ENCODE peak calls at places on chromosomes 16 and 17, in five cellular contexts. K is brain microvascular endothelial cell; U is neural crest cell; Y is CD8-positive, alpha-beta T cell; L is BJ. V is an unnamed sample.

GRCh38 chr17:50274945-50275221 is 617 bp downstream of the TMEM92 start:
- DNase-seq in L (no peak), K (no peak), U (no peak), Y (no peak), V (no peak)

GRCh38 chr17:2511462-2512369 is at the start of gene METTL16:
- DNase-seq in K (peak; percentile 100), L (peak; percentile 92), U (peak; percentile 94), Y (peak; percentile 99), V (peak; percentile 97)

GRCh38 chr16:10122546-10122945 is 59.7 kb downstream of the GRIN2A start:
- DNase-seq in L (no peak), U (peak; percentile 6), Y (no peak), K (no peak), V (no peak)

GRCh38 chr16:29730649-29731048 is 15.1 kb downstream of the C16orf54 start:
- DNase-seq in Y (no peak), U (no peak), K (no peak), L (no peak), V (no peak)

GRCh38 chr17:15952048-15952532 is 7.2 kb downstream of the ADORA2B start:
- DNase-seq in U (no peak), K (no peak), L (no peak), Y (no peak), V (no peak)

GRCh38 chr17:9842057-9842758 is 16.5 kb downstream of the GLP2R start:
- DNase-seq in U (no peak), Y (no peak), K (peak; percentile 9), L (peak; percentile 6), V (no peak)

GRCh38 chr17:39925282-39926134 is 1.9 kb downstream of the ORMDL3 start:
- DNase-seq in L (no peak), Y (peak; percentile 34), U (no peak), K (no peak), V (no peak)

GRCh38 chr17:1000597-1001490 is 3.9 kb downstream of the TIMM22 start:
- DNase-seq in K (peak; percentile 49), L (no peak), U (no peak), Y (no peak), V (no peak)

GRCh38 chr17:61416540-61417363 is 17.1 kb downstream of the TBX2 start:
- DNase-seq in U (peak; percentile 99), L (peak; percentile 46), Y (peak; percentile 40), K (peak; percentile 77), V (peak; percentile 86)

GRCh38 chr16:716250-716607 is 1.3 kb downstream of the METRN start:
- DNase-seq in U (peak; percentile 90), L (no peak), K (peak; percentile 46), Y (no peak), V (no peak)

GRCh38 chr17:17236295-17237025 is 508 bp downstream of the FLCN start:
- DNase-seq in Y (no peak), K (peak; percentile 24), U (no peak), L (no peak), V (no peak)

GRCh38 chr16:23469814-23470213 is 16.8 kb upstream of the COG7 start:
- DNase-seq in L (no peak), U (no peak), Y (no peak), K (no peak), V (no peak)

GRCh38 chr17:61002316-61002736 is 324.7 kb downstream of the BCAS3 start:
- DNase-seq in L (no peak), Y (no peak), U (no peak), K (peak; percentile 24), V (peak; percentile 10)

GRCh38 chr17:37829446-37830142 is 84.7 kb upstream of the HNF1B start:
- DNase-seq in Y (no peak), L (no peak), U (no peak), K (no peak), V (peak; percentile 34)

GRCh38 chr16:88681084-88681680 is 5.1 kb downstream of the SNAI3 start:
- DNase-seq in L (no peak), U (no peak), Y (peak; percentile 71), K (no peak), V (peak; percentile 78)

GRCh38 chr16:13390093-13390985 is 488.9 kb downstream of the SHISA9 start:
- DNase-seq in L (no peak), U (no peak), K (no peak), Y (no peak), V (peak; percentile 25)

GRCh38 chr16:27222499-27223225 is 19.3 kb downstream of the KDM8 start:
- DNase-seq in Y (no peak), K (no peak), U (no peak), L (peak; percentile 36), V (no peak)

GRCh38 chr16:12097523-12098428 is 121.2 kb downstream of the SNX29 start:
- DNase-seq in U (no peak), Y (no peak), L (peak; percentile 55), K (no peak), V (no peak)

GRCh38 chr17:9232591-9233270 is 211.4 kb downstream of the NTN1 start:
- DNase-seq in L (no peak), U (no peak), K (no peak), Y (no peak), V (no peak)

GRCh38 chr16:53704445-53704813 is 473 bp downstream of the FTO start:
- DNase-seq in K (no peak), Y (no peak), L (no peak), U (no peak), V (no peak)

GRCh38 chr16:31351937-31352315 is 3.0 kb upstream of the ITGAX start:
- DNase-seq in U (no peak), K (no peak), L (no peak), Y (no peak), V (no peak)

GRCh38 chr17:45896803-45897693 is 2.7 kb downstream of the MAPT start:
- DNase-seq in Y (no peak), U (no peak), L (no peak), K (no peak), V (no peak)

GRCh38 chr17:2406903-2407790 is 6.3 kb upstream of the MNT start:
- DNase-seq in Y (peak; percentile 10), K (peak; percentile 95), U (no peak), L (peak; percentile 87), V (no peak)

GRCh38 chr17:53420035-53420641 is 402.6 kb upstream of the KIF2B start:
- DNase-seq in K (no peak), U (no peak), L (no peak), Y (no peak), V (no peak)

GRCh38 chr17:63762106-63763078 is 11.0 kb downstream of the CCDC47 start:
- DNase-seq in U (no peak), L (no peak), K (no peak), Y (no peak), V (no peak)

GRCh38 chr17:63760771-63761539 is 12.4 kb downstream of the CCDC47 start:
- DNase-seq in L (no peak), Y (no peak), U (no peak), K (no peak), V (no peak)

GRCh38 chr17:63768433-63768832 is 5.0 kb downstream of the CCDC47 start:
- DNase-seq in L (no peak), Y (no peak), K (no peak), U (no peak), V (no peak)

GRCh38 chr17:63764701-63765100 is 8.7 kb downstream of the CCDC47 start:
- DNase-seq in L (no peak), K (no peak), Y (no peak), U (no peak), V (no peak)
- TF ChIP-seq CTCF in L (no peak), K (no peak), Y (no peak), U (no peak), V (no peak)

DNA sequence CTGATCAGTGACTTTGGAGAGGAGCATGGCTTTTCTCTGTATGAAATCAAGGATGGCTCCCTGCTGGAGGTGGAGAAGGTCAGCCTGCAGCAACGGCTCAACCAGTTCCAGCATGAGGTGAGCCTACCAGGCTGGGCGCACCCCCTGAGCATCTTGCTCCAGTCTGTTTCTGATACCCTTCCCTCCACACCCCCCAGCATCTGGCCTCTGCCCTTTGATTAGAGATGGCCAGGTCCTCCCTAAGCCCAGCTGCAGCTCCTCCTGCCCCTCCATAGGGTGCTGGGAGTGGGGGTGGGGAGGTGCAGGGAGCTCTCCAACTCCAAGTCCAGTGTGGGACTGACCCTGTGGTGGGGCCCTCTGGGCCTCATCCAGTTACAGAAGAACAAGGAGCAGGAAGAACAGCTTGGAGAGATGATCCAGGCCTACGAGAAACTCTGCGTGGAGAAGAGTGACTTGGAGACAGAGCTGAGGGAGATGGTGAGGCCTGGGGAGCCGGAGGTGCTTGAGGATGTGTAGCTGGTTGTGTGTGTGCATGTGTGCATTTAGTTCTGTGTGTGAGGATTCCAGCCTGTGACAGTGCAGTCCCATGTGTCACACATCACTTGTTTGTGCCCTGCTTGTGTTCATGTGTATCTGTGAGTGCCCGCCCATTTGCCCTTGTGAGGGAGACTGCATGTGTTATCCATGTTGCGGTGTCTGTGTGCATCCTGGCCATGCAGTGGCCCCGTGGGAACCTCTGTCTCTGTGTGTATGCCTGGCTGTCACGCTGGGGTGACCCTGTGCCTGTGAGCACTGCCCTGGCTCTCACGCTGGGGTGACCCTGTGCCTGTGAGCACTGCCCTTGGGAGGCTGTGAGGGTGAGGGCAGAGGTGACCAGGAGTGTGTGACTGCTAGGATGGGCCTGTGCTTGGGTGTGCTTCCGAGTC is 3.0 kb downstream of the TBKBP1 start:
- DNase-seq in Y (no peak), L (no peak), U (no peak), K (no peak), V (peak; percentile 18)
- TF ChIP-seq CTCF in Y (no peak), L (no peak), U (no peak), K (no peak), V (no peak)

GRCh38 chr16:57994778-57995177 is 5.7 kb downstream of the ZNF319 start:
- DNase-seq in Y (peak; percentile 60), K (peak; percentile 47), U (peak; percentile 32), L (no peak), V (peak; percentile 70)
- TF ChIP-seq CTCF in Y (no peak), K (peak; percentile 69), U (peak; percentile 63), L (peak; percentile 50), V (peak; percentile 16)

GRCh38 chr16:66399031-66399430 is 28.1 kb upstream of the BEAN1 start:
- DNase-seq in K (no peak), Y (no peak), U (no peak), L (no peak), V (no peak)

GRCh38 chr16:66391726-66392670 is 25.5 kb downstream of the CDH5 start:
- DNase-seq in K (no peak), L (no peak), U (no peak), Y (no peak), V (no peak)

GRCh38 chr16:66397736-66398433 is 29.2 kb upstream of the BEAN1 start:
- DNase-seq in L (no peak), K (no peak), Y (no peak), U (no peak), V (no peak)

GRCh38 chr16:66399930-66400329 is 27.2 kb upstream of the BEAN1 start:
- DNase-seq in K (no peak), U (no peak), L (no peak), Y (no peak), V (no peak)

DNA sequence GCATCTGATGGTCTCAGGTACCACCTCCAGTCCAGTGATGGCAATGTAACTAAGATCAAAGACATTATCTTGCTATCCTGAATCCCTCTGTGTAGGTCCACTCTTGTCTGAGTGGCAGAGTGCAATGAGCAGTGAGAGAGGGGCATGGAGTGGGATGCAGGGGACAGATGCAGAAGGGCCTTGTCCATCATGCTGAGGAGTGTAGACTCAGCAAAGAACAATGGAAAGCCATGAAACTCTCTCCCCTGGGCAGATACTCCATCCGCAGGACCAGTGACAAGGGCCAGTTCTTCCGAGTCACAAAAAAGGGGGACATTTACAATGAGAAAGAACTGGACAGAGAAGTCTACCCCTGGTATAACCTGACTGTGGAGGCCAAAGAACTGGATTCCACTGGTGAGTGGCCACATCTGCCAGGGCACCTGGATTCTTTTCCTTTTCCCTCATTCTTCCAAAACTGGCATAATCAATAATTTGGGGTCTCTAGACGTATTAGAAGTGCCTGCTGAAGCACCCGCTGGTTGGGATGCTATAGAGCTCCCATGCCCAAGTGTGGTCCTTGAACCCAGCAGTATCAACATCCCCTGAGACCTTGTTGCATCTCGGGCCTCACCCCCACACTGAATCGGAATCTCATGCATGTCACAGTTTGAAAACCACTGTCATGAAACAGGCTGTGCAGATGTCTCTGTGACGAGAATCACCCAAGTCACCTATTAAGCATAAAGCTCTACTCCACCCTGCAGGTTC is 29.5 kb downstream of the CDH5 start:
- DNase-seq in L (no peak), U (no peak), K (no peak), Y (no peak), V (no peak)
- TF ChIP-seq CTCF in L (no peak), U (no peak), K (no peak), Y (no peak), V (no peak)